ENCODE peak calls at places on chromosomes 7 and 10, in five cellular contexts. Y is cortex of kidney; O is upper lobe of right lung; P is endothelial cell of umbilical vein; S is stimulated activated CD4-positive, alpha-beta T cell treated with anti-CD3 and anti-CD28 coated beads, Interleukin-12 subunit alpha, Interleukin-12 subunit beta, amount 100 ng/mL, for 24 hours. Q is an unnamed sample.

GRCh38 chr7:139321071-139321745 is 19.9 kb upstream of the FMC1 start:
- DNase-seq in Y (no peak), O (no peak), P (peak), S (no peak), Q (peak)

GRCh38 chr10:60821661-60822060 is 43.4 kb downstream of the CDK1 start:
- DNase-seq in Y (no peak), O (no peak), P (peak), S (no peak), Q (no peak)

GRCh38 chr7:86760236-86760635 is 116.5 kb downstream of the GRM3 start:
- DNase-seq in Y (no peak), O (no peak), P (peak), S (no peak), Q (no peak)

GRCh38 chr7:77331938-77332695 is 84.0 kb downstream of the GSAP start:
- DNase-seq in Y (no peak), O (peak), P (peak), S (no peak), Q (peak)

GRCh38 chr10:4312046-4312835 is 513.8 kb upstream of the AKR1E2 start:
- DNase-seq in Y (no peak), O (no peak), P (peak), S (no peak), Q (peak)

GRCh38 chr10:126598009-126598408 is 72.5 kb downstream of the C10orf90 start:
- DNase-seq in Y (no peak), O (peak), P (peak), S (no peak), Q (peak)

GRCh38 chr7:79452032-79452494 is 1.4 kb downstream of the MAGI2 start:
- DNase-seq in Y (no peak), O (peak), P (peak), S (no peak), Q (peak)

GRCh38 chr7:128591705-128592104 is 80.4 kb upstream of the GARIN1A start:
- DNase-seq in Y (no peak), O (no peak), P (no peak), S (no peak), Q (no peak)

GRCh38 chr10:101141622-101142532 is 10.8 kb downstream of the TLX1 start:
- DNase-seq in Y (no peak), O (peak), P (peak), S (peak), Q (peak)

GRCh38 chr7:144738708-144739314 is 97.0 kb downstream of the TPK1 start:
- DNase-seq in Y (no peak), O (no peak), P (peak), S (no peak), Q (peak)

GRCh38 chr10:104260775-104261115 is 6.1 kb downstream of the GSTO1 start:
- DNase-seq in Y (no peak), O (no peak), P (peak), S (no peak), Q (peak)

Q was measured in lung microvascular endothelial cell.